ENCODE peak calls at places on chromosomes 6 and 20, in six cellular contexts. J, U, K, W, D and S are unnamed samples.

GRCh38 chr6:161748535-161749386 is 474.9 kb upstream of the AGPAT4 start:
- DNase-seq in J (peak), U (peak), K (peak), W (peak), D (peak), S (peak)

GRCh38 chr6:72788188-72788587 is 166.3 kb downstream of the KCNQ5 start:
- DNase-seq in J (no peak), U (no peak), K (no peak), W (no peak), D (no peak), S (no peak)

GRCh38 chr6:154448448-154449096 is 61.9 kb downstream of the CNKSR3 start:
- DNase-seq in J (no peak), U (no peak), K (no peak), W (no peak), D (peak), S (no peak)

GRCh38 chr6:10412165-10412947 is 2.5 kb downstream of the TFAP2A start:
- DNase-seq in J (no peak), U (no peak), K (no peak), W (no peak), D (peak), S (peak)

GRCh38 chr6:148273962-148274752 is 68.5 kb upstream of the SASH1 start:
- DNase-seq in J (no peak), U (no peak), K (no peak), W (no peak), D (no peak), S (peak)

GRCh38 chr6:134422426-134423231 is 104.7 kb upstream of the SGK1 start:
- DNase-seq in J (no peak), U (no peak), K (no peak), W (no peak), D (no peak), S (no peak)

GRCh38 chr6:141354191-141354950 is 778.4 kb upstream of the GJE1 start:
- DNase-seq in J (no peak), U (no peak), K (no peak), W (no peak), D (no peak), S (no peak)

GRCh38 chr6:159617444-159617843 is 75.6 kb downstream of the SOD2 start:
- DNase-seq in J (no peak), U (no peak), K (no peak), W (no peak), D (no peak), S (no peak)

GRCh38 chr6:10434235-10434634 is 19.4 kb upstream of the TFAP2A start:
- DNase-seq in J (no peak), U (no peak), K (no peak), W (no peak), D (no peak), S (no peak)

GRCh38 chr20:32639284-32639683 is 34.5 kb downstream of the C20orf203 start:
- DNase-seq in J (no peak), U (no peak), K (no peak), W (no peak), D (no peak), S (no peak)

GRCh38 chr6:127200114-127200513 is 66.5 kb upstream of the RNF146 start:
- DNase-seq in J (no peak), U (no peak), K (no peak), W (no peak), D (no peak), S (no peak)

GRCh38 chr6:116251568-116252384 is 2.1 kb downstream of the TSPYL4 start:
- DNase-seq in J (no peak), U (no peak), K (no peak), W (no peak), D (no peak), S (no peak)
- H3K27ac ChIP-seq in J (no peak), U (no peak), K (peak), W (no peak), D (no peak), S (peak)

GRCh38 chr6:56026461-56027180 is 151.2 kb upstream of the BMP5 start:
- DNase-seq in J (no peak), U (no peak), K (no peak), W (no peak), D (no peak), S (no peak)
- TF ChIP-seq POLR2A in J (no peak), U (no peak), K (no peak), W (no peak), D (no peak), S (no peak)

DNA sequence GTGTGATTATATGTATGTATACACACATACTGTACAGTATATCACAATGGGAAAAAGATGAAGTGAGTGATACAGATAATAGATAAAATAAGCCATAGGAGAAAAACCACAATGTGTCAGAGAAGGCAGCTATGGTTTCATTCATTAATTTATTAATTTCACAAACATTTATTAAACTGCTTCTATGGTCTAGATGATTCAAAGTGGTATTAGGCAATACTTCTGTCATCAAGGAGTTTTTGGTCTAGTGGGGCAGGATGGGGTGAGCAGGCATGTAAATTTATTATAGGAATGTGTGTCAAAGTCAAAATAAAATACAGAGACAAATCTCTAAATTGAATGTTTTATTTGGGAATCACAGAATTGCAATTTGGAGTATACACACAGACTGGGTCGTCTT is 65.2 kb upstream of the ANKEF1 start:
- DNase-seq in J (no peak), U (no peak), K (no peak), W (no peak), D (no peak), S (no peak)
- H3K27ac ChIP-seq in J (no peak), U (no peak), K (no peak), W (no peak), D (no peak), S (no peak)

GRCh38 chr6:128504003-128504654 is 16.3 kb downstream of the PTPRK start:
- DNase-seq in J (no peak), U (no peak), K (no peak), W (no peak), D (no peak), S (no peak)

GRCh38 chr6:128508588-128509296 is 11.7 kb downstream of the PTPRK start:
- DNase-seq in J (no peak), U (no peak), K (no peak), W (no peak), D (no peak), S (no peak)

GRCh38 chr6:128509709-128510108 is 10.7 kb downstream of the PTPRK start:
- DNase-seq in J (no peak), U (no peak), K (no peak), W (no peak), D (no peak), S (no peak)

GRCh38 chr6:128507337-128508310 is 12.8 kb downstream of the PTPRK start:
- DNase-seq in J (no peak), U (no peak), K (no peak), W (no peak), D (no peak), S (no peak)

DNA sequence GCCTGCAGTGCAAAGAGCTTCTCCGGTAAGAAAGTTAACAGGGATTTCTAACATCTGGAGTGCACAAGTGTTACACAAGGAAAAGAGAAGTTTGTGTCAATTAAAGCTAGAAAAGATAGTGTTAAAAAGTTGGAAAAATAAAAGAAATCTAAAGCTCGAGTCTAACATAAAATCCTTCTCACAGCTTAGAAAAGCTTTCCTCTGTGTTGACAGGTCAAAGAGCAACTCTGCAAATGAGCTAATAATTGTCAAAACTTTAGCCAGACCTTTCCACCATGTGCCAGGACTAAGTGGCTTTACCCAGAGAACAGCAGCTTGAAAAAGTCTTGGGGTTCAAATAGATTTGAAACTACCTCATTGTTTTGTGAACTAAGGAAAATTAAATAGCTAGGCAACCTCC is 14.8 kb downstream of the PTPRK start:
- DNase-seq in J (no peak), U (no peak), K (no peak), W (no peak), D (no peak), S (no peak)
- TF ChIP-seq POLR2A in J (no peak), U (no peak), K (no peak), W (no peak), D (no peak), S (no peak)

DNA sequence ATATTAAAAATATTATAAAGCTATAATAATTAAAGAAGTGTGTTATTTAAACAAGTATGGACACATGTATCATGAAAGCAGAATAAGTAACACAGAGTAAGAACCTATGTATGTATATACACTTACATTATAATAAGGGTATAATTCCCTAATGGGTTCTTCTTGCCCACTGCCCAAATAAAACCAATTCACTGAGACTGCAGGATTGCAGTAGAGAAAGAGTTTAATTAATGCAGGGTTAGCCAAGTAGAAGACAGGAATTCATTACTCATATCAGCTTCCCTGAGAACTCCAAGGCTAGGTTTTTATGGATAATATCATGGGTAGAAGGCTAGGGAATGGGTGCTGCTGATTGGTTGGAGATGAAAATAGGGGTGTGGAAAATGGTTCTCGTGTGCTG is 53.8 kb upstream of the SAMD3 start:
- DNase-seq in J (no peak), U (no peak), K (no peak), W (no peak), D (no peak), S (no peak)
- H3K27ac ChIP-seq in J (no peak), U (no peak), K (no peak), W (no peak), D (no peak), S (no peak)

GRCh38 chr6:14476793-14477531 is 359.4 kb downstream of the CD83 start:
- DNase-seq in J (peak), U (peak), K (peak), W (peak), D (peak), S (peak)
- TF ChIP-seq POLR2A in J (no peak), U (peak), K (no peak), W (no peak), D (no peak), S (no peak)

GRCh38 chr6:157096522-157096921 is 226.8 kb downstream of the TMEM242 start:
- DNase-seq in J (no peak), U (peak), K (peak), W (no peak), D (no peak), S (peak)
- H3K27ac ChIP-seq in J (no peak), U (peak), K (peak), W (no peak), D (no peak), S (no peak)

GRCh38 chr6:28399370-28400121 is at the start of gene ZSCAN12:
- DNase-seq in J (peak), U (peak), K (peak), W (peak), D (peak), S (peak)
- TF ChIP-seq POLR2A in J (peak), U (peak), K (no peak), W (no peak), D (peak), S (no peak)

GRCh38 chr20:36104856-36105255 is 49.7 kb upstream of the EPB41L1 start:
- DNase-seq in J (no peak), U (no peak), K (no peak), W (no peak), D (no peak), S (no peak)

GRCh38 chr20:36107881-36108280 is 46.7 kb upstream of the EPB41L1 start:
- DNase-seq in J (no peak), U (no peak), K (no peak), W (no peak), D (no peak), S (no peak)

GRCh38 chr20:36104244-36104643 is 50.3 kb upstream of the EPB41L1 start:
- DNase-seq in J (no peak), U (no peak), K (no peak), W (no peak), D (no peak), S (no peak)

GRCh38 chr20:36105731-36106226 is 48.8 kb upstream of the EPB41L1 start:
- DNase-seq in J (no peak), U (peak), K (peak), W (no peak), D (no peak), S (peak)

DNA sequence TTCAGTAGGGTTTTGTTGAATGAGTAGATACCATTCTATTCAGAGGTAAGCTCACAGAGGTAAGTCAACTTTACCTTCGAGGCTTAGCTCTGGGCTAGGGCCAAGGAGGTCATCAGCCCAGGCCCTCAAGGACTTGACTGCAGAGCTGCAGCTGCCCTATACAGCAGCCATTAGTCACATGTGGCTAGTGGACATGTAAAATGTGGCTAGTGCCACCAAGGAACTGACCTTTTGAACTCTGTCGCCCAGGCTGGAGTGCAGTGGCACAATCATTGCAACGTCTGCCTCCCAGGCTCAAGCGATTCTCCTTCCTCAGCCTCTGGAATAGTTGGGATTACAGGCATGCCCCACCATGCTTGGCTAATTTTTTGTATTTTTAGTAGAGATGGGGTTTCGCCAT is 47.9 kb upstream of the EPB41L1 start:
- DNase-seq in J (no peak), U (no peak), K (peak), W (no peak), D (no peak), S (peak)
- H3K27ac ChIP-seq in J (no peak), U (peak), K (peak), W (no peak), D (no peak), S (peak)

GRCh38 chr6:36888654-36889481 is 3.1 kb downstream of the C6orf89 start:
- DNase-seq in J (no peak), U (no peak), K (no peak), W (no peak), D (no peak), S (no peak)
- TF ChIP-seq POLR2A in J (no peak), U (no peak), K (no peak), W (no peak), D (peak), S (no peak)